ENCODE peak calls at places on chromosomes 12 and 14, in four cellular contexts. V, P, J and G are unnamed samples.

GRCh38 chr12:61220337-61220736 is 1039.9 kb upstream of the USP15 start:
- DNase-seq in P (no peak), J (no peak), V (no peak), G (no peak)

GRCh38 chr12:104356231-104357115 is 52.9 kb downstream of the EID3 start:
- DNase-seq in V (no peak), J (no peak), P (no peak), G (no peak)

GRCh38 chr14:69260979-69261605 is 1.1 kb downstream of the GALNT16 start:
- DNase-seq in V (peak), P (peak), J (no peak), G (peak)

GRCh38 chr14:74531467-74531866 is 37.9 kb downstream of the ISCA2 start:
- DNase-seq in P (no peak), J (no peak), V (peak), G (peak)

GRCh38 chr12:6141048-6141447 is 16.6 kb upstream of the VWF start:
- DNase-seq in J (no peak), P (no peak), V (no peak), G (no peak)

GRCh38 chr12:112347521-112347920 is 34.7 kb downstream of the HECTD4 start:
- DNase-seq in J (no peak), V (no peak), P (no peak), G (no peak)

GRCh38 chr14:58954874-58955273 is 233.6 kb upstream of the DAAM1 start:
- DNase-seq in P (no peak), V (no peak), J (no peak), G (no peak)

GRCh38 chr12:117042171-117042809 is 56.9 kb downstream of the TESC start:
- DNase-seq in V (peak), J (no peak), P (no peak), G (peak)

GRCh38 chr12:4280351-4281163 is 7.0 kb downstream of the CCND2 start:
- DNase-seq in J (no peak), V (no peak), P (no peak), G (peak)

GRCh38 chr12:50696931-50697330 is 67.0 kb upstream of the ATF1 start:
- DNase-seq in J (no peak), V (no peak), P (no peak), G (no peak)

GRCh38 chr12:30988887-30989286 is 62.3 kb downstream of the TSPAN11 start:
- DNase-seq in P (no peak), J (no peak), V (no peak), G (no peak)

GRCh38 chr12:78951746-78952532 is 87.4 kb downstream of the SYT1 start:
- DNase-seq in J (no peak), P (no peak), V (no peak), G (no peak)

GRCh38 chr12:69910739-69911138 is 85.7 kb downstream of the MYRFL start:
- DNase-seq in P (no peak), V (no peak), J (no peak), G (no peak)

GRCh38 chr14:37124617-37125016 is 47.8 kb downstream of the SLC25A21 start:
- DNase-seq in P (no peak), V (peak), J (no peak), G (peak)

GRCh38 chr14:43877351-43877900 is 629.7 kb downstream of the FSCB start:
- DNase-seq in V (no peak), P (no peak), J (no peak), G (no peak)

GRCh38 chr14:30709201-30709600 is 87.1 kb downstream of the SCFD1 start:
- DNase-seq in J (no peak), P (no peak), V (no peak), G (no peak)

GRCh38 chr12:12020762-12021161 is 50.0 kb upstream of the BCL2L14 start:
- DNase-seq in V (no peak), J (no peak), P (no peak), G (no peak)

GRCh38 chr14:58812050-58812690 is 174.4 kb downstream of the DACT1 start:
- DNase-seq in V (no peak), J (no peak), P (no peak), G (no peak)

GRCh38 chr12:120359159-120359527 is 9.8 kb downstream of the MSI1 start:
- DNase-seq in V (no peak), J (no peak), P (no peak), G (no peak)

GRCh38 chr12:124808276-124808675 is 55.4 kb downstream of the SCARB1 start:
- DNase-seq in V (peak), J (no peak), P (no peak), G (peak)

GRCh38 chr14:101008196-101008595 is 104.7 kb upstream of the RTL1 start:
- DNase-seq in P (no peak), J (no peak), V (no peak), G (no peak)

GRCh38 chr12:54125950-54126695 is 62.7 kb downstream of the SMUG1 start:
- DNase-seq in P (no peak), J (no peak), V (no peak), G (peak)

GRCh38 chr12:86663691-86664090 is 407.5 kb upstream of the MGAT4C start:
- DNase-seq in V (no peak), J (no peak), P (no peak), G (no peak)

GRCh38 chr14:101889898-101890297 is 74.5 kb upstream of the DYNC1H1 start:
- DNase-seq in J (no peak), P (no peak), V (peak), G (no peak)

GRCh38 chr14:61145258-61145902 is 135.8 kb downstream of the TMEM30B start:
- DNase-seq in V (no peak), J (no peak), P (no peak), G (no peak)

GRCh38 chr12:94098466-94098865 is 49.9 kb upstream of the PLXNC1 start:
- DNase-seq in V (no peak), P (no peak), J (no peak), G (no peak)

GRCh38 chr12:1217191-1217949 is 226.3 kb downstream of the ERC1 start:
- DNase-seq in V (no peak), J (no peak), P (no peak), G (no peak)

GRCh38 chr12:5864913-5865312 is 80.1 kb downstream of the ANO2 start:
- DNase-seq in P (no peak), V (no peak), J (no peak), G (no peak)

GRCh38 chr12:98355322-98355721 is 160.1 kb upstream of the TMPO start:
- DNase-seq in P (no peak), J (no peak), V (no peak), G (no peak)

GRCh38 chr12:46722737-46723136 is 103.1 kb downstream of the SLC38A4 start:
- DNase-seq in V (peak), J (no peak), P (no peak), G (no peak)

GRCh38 chr14:52080171-52080800 is 11.4 kb upstream of the NID2 start:
- DNase-seq in P (no peak), V (no peak), J (no peak), G (no peak)

GRCh38 chr12:49808686-49809368 is 19.4 kb downstream of the NCKAP5L start:
- DNase-seq in V (no peak), P (no peak), J (no peak), G (no peak)

GRCh38 chr12:62640910-62641448 is 174.4 kb downstream of the MON2 start:
- DNase-seq in V (no peak), J (no peak), P (peak), G (no peak)